ENCODE peak calls at places on chromosome 22, in five cellular contexts. G is HCT116, S is HepG2, W is SK-N-SH, R is H1. C is an unnamed sample.

GRCh38 chr22:22480940-22481339 is 27.6 kb downstream of the ZNF280B start:
- DNase-seq in G (no peak), S (peak), W (no peak), R (no peak), C (no peak)

GRCh38 chr22:41936894-41937169 is 10.1 kb downstream of the CENPM start:
- DNase-seq in G (no peak), S (no peak), W (no peak), R (no peak), C (no peak)

GRCh38 chr22:42366815-42367581 is 65.2 kb downstream of the NFAM1 start:
- DNase-seq in R (no peak), S (no peak), W (no peak), G (no peak), C (no peak)

GRCh38 chr22:44684506-44685383 is 17.3 kb upstream of the PRR5 start:
- DNase-seq in G (peak), S (peak), R (peak), W (peak), C (peak)

GRCh38 chr22:30857103-30857502 is 111.5 kb downstream of the MORC2 start:
- DNase-seq in W (no peak), S (no peak), G (no peak), R (no peak), C (no peak)

GRCh38 chr22:39220897-39221850 is 23.6 kb downstream of the PDGFB start:
- DNase-seq in R (no peak), W (no peak), G (no peak), S (no peak), C (no peak)

GRCh38 chr22:41822289-41823057 is 10.4 kb upstream of the SREBF2 start:
- DNase-seq in R (no peak), S (peak), G (peak), W (peak), C (no peak)

GRCh38 chr22:38799265-38800002 is 5.5 kb upstream of the DNAL4 start:
- DNase-seq in S (no peak), W (no peak), G (no peak), R (no peak), C (no peak)

GRCh38 chr22:42419328-42419881 is 12.8 kb downstream of the NFAM1 start:
- DNase-seq in W (no peak), S (no peak), R (no peak), G (no peak), C (no peak)

GRCh38 chr22:42091446-42091764 is 833 bp upstream of the NDUFA6 start:
- DNase-seq in W (no peak), R (no peak), G (no peak), S (no peak), C (no peak)

GRCh38 chr22:41478891-41479521 is 10.1 kb downstream of the ACO2 start:
- DNase-seq in W (no peak), G (no peak), S (no peak), R (no peak), C (no peak)

GRCh38 chr22:43520632-43521039 is 108.8 kb downstream of the MPPED1 start:
- DNase-seq in G (no peak), S (no peak), R (no peak), W (no peak), C (no peak)

GRCh38 chr22:29523761-29524160 is 29.8 kb downstream of the THOC5 start:
- DNase-seq in S (no peak), G (no peak), W (no peak), R (no peak), C (no peak)

GRCh38 chr22:21803859-21804258 is 63.6 kb downstream of the MAPK1 start:
- DNase-seq in G (no peak), R (no peak), W (no peak), S (no peak), C (no peak)

GRCh38 chr22:40215266-40215665 is 37.5 kb downstream of the TNRC6B start:
- DNase-seq in R (peak), S (no peak), W (no peak), G (no peak), C (peak)

GRCh38 chr22:30823015-30823370 is 128.3 kb downstream of the OSBP2 start:
- DNase-seq in W (peak), G (no peak), R (no peak), S (no peak), C (peak)

GRCh38 chr22:41447435-41448188 is 1.0 kb upstream of the TOB2 start:
- DNase-seq in W (peak), R (peak), S (peak), G (no peak), C (no peak)

GRCh38 chr22:23754980-23755636 is 883 bp upstream of the VPREB3 start:
- DNase-seq in W (no peak), R (no peak), S (no peak), G (no peak), C (no peak)

GRCh38 chr22:18064636-18065035 is 13.2 kb upstream of the PEX26 start:
- DNase-seq in R (no peak), W (no peak), S (no peak), G (no peak), C (no peak)

GRCh38 chr22:44181033-44181911 is 547 bp downstream of the PARVG start:
- DNase-seq in S (no peak), W (no peak), R (no peak), G (no peak), C (no peak)

GRCh38 chr22:44797181-44797720 is 44.9 kb downstream of the ARHGAP8 start:
- DNase-seq in R (no peak), G (no peak), W (no peak), S (no peak), C (no peak)

GRCh38 chr22:38707346-38707745 is 1.6 kb downstream of the GTPBP1 start:
- DNase-seq in W (no peak), G (no peak), S (peak), R (no peak), C (no peak)

GRCh38 chr22:31128156-31128555 is 5.4 kb downstream of the INPP5J start:
- DNase-seq in G (no peak), W (peak), S (no peak), R (no peak), C (no peak)

GRCh38 chr22:39493759-39494158 is 8.3 kb upstream of the MIEF1 start:
- DNase-seq in W (no peak), S (no peak), G (no peak), R (no peak), C (no peak)

GRCh38 chr22:43477151-43477725 is 65.4 kb downstream of the MPPED1 start:
- DNase-seq in W (no peak), G (no peak), R (no peak), S (no peak), C (no peak)

GRCh38 chr22:35489225-35489624 is 51.4 kb upstream of the RASD2 start:
- DNase-seq in G (no peak), S (no peak), W (peak), R (no peak), C (no peak)
- TF ChIP-seq JUND in G (no peak), S (no peak), W (no peak), R (no peak), C (no peak)

GRCh38 chr22:49634006-49634772 is 193.5 kb downstream of the BRD1 start:
- DNase-seq in R (no peak), S (no peak), W (no peak), G (no peak), C (no peak)
- TF ChIP-seq JUND in R (no peak), S (no peak), W (no peak), G (no peak), C (no peak)

DNA sequence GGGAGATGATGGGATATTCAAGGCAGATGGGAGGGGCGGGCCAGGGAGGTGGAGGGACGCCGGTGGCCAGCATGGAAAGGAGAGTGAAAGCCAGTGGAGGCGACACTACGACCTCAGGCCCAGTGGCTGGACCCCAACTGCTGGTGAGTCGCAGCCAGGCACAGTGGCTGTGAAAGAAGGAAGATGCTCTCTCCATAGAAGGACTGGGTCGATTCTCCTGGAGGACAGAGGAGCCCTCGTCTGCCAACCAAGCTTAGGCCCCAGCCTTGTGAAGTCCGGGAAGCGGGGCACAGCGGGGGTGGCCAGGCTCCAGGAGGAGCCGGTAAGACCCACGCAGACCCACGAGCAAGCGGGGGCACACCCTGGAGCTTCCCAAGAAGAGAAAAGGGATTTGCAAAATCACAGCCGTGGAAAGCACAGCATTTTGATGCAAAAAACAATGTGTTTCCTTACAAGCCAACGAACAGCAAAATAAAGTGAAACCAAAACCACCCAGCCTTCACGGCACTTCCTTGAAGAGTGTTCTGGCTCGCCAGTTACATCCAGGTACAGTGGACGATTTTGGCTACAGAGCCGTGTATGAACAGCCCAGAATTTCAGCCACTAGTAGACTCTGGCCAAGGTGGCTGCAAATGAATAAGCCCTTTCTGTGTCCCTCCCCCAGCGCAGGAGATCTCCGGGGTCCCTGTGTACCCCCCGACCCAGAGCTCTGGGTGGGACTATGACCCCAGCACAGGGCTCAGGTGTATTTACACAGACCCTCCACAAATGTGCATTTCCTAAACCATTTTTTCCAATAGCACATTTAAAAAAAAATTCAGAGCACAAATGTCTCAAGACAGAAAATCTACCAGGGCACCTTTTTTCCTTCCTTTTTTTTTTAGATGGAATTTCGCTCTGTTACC is 96.9 kb downstream of the TRMU start:
- DNase-seq in R (peak), S (no peak), W (no peak), G (no peak), C (no peak)
- TF ChIP-seq JUND in R (no peak), S (no peak), W (no peak), G (no peak), C (no peak)

GRCh38 chr22:47512617-47513016 is 750.2 kb downstream of the TBC1D22A start:
- DNase-seq in W (no peak), G (no peak), R (no peak), S (no peak), C (no peak)

GRCh38 chr22:47517062-47517461 is 754.6 kb downstream of the TBC1D22A start:
- DNase-seq in G (no peak), R (no peak), S (no peak), W (no peak), C (no peak)

DNA sequence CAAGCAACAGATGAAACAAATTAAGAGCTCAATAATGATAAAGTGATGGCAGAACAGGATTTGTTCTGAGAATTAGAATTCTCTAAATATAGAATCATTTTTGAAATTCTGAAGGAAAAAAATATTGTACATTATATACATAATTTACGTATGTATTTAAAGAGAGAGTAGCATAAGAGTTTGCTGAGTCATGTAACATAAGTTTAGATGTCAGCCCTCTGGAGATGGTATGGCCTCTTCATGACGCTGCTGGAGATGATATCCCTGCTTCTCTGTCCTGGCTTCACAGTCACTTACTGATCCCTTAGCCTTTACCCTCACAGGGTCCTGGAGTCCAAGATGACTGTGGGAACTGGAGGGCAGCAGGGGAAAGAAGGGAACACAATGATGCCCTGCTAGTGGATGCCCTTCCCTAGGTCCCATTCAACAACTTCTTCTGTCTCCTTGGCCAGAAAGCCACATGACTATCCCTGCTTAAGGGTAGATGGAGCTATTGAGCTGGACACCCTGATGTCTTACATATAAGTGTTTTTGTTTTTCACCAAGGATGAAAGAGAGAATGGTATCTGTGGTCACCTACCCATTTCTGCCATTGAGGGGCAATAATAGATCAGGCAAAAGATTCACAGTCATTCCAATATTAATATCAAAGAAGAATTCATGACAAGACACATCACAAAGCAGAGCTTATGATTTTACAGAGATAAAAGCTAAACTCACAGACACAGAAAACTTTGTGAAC is 753.1 kb downstream of the TBC1D22A start:
- DNase-seq in R (no peak), W (no peak), S (no peak), G (no peak), C (peak)
- TF ChIP-seq JUND in R (no peak), W (no peak), S (no peak), G (no peak), C (no peak)

GRCh38 chr22:47923011-47923427 is 1160.6 kb downstream of the TBC1D22A start:
- DNase-seq in S (no peak), W (no peak), G (no peak), R (no peak), C (no peak)

GRCh38 chr22:47919893-47920292 is 1157.4 kb downstream of the TBC1D22A start:
- DNase-seq in G (no peak), W (no peak), R (no peak), S (no peak), C (no peak)

GRCh38 chr22:47920380-47920959 is 1158.0 kb downstream of the TBC1D22A start:
- DNase-seq in G (no peak), W (no peak), R (no peak), S (no peak), C (no peak)

GRCh38 chr22:47918936-47919505 is 1156.6 kb downstream of the TBC1D22A start:
- DNase-seq in W (no peak), G (no peak), S (no peak), R (no peak), C (no peak)

DNA sequence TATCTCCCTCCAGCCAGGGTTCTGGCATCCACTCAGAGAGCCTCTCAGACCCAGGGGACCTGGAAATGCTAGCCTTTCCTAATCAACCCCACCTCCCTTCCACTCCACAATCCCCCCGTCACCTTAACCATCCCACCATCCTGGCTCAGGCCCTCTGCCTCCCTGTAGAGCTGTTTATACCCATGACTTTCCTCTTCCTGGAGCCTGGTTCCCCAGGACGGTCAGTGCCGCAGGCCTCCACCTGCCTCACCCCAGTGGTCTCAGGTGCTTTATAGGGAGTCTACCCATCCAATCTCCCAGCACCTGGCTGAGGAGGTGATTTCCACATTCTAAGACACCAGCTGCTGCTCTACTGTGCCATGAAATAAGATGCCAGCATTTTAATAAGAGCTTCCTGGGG is 1159.5 kb downstream of the TBC1D22A start:
- DNase-seq in G (no peak), R (no peak), W (no peak), S (no peak), C (no peak)
- TF ChIP-seq JUND in G (no peak), R (no peak), W (no peak), S (no peak), C (no peak)

DNA sequence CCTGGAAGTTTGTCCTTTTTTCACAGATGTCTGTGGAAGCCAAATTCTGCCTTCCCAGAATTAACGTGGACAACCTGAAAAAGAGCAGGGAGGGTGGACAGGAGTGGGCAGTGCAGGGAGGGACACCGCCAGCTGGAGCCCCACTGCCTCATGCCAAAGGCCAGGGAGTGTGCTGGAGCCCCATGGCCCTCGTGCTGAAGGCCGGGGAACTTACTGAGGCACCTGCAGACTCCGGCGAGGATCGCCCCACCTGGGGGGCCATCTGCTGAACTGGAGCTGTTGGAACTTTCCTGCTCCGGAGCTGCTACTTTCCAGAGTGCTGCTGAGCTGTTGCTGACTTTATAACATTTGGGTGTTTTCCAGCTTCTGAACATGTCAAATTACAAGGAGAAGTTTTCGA is 35.2 kb downstream of the MOV10L1 start:
- DNase-seq in W (no peak), G (no peak), S (no peak), R (no peak), C (no peak)
- TF ChIP-seq JUND in W (no peak), G (no peak), S (no peak), R (no peak), C (no peak)

GRCh38 chr22:27226666-27227065 is 569.3 kb downstream of the MIAT start:
- DNase-seq in W (no peak), S (no peak), R (no peak), G (no peak), C (no peak)
- TF ChIP-seq JUND in W (no peak), S (no peak), R (no peak), G (no peak), C (no peak)

GRCh38 chr22:37185646-37186227 is 2.3 kb downstream of the C1QTNF6 start:
- DNase-seq in S (no peak), W (no peak), G (no peak), R (no peak), C (no peak)

GRCh38 chr22:37186228-37186996 is 1.6 kb downstream of the C1QTNF6 start:
- DNase-seq in R (peak), G (peak), W (peak), S (peak), C (peak)

GRCh38 chr22:37187552-37187890 is 526 bp downstream of the C1QTNF6 start:
- DNase-seq in R (no peak), S (no peak), W (peak), G (no peak), C (no peak)

GRCh38 chr22:37187891-37188761 is at the start of gene C1QTNF6:
- DNase-seq in S (no peak), G (no peak), W (peak), R (peak), C (no peak)

GRCh38 chr22:37186997-37187522 is 987 bp downstream of the C1QTNF6 start:
- DNase-seq in S (no peak), G (no peak), R (no peak), W (no peak), C (no peak)
- TF ChIP-seq JUND in S (no peak), G (no peak), R (no peak), W (no peak), C (no peak)

C was measured in T47D.